ENCODE peak calls at places on chromosomes 1 and 21, in seven cellular contexts. F, U, R, S, N, Z and T are unnamed samples.

GRCh38 chr1:104830534-104830933 is 1080.8 kb downstream of the AMY1C start:
- DNase-seq in F (no peak), U (no peak), R (no peak), S (no peak), N (no peak), Z (no peak), T (no peak)

GRCh38 chr1:153567621-153568366 is 2.1 kb upstream of the S100A2 start:
- DNase-seq in F (no peak), U (no peak), R (no peak), S (no peak), N (no peak), Z (no peak), T (no peak)

GRCh38 chr1:6523566-6523965 is 30.7 kb downstream of the NOL9 start:
- DNase-seq in F (peak; percentile 69), U (no peak), R (no peak), S (peak; percentile 66), N (no peak), Z (no peak), T (no peak)

GRCh38 chr21:26389971-26390641 is 183.0 kb downstream of the CYYR1 start:
- DNase-seq in F (peak; percentile 39), U (no peak), R (no peak), S (peak; percentile 41), N (no peak), Z (no peak), T (peak; percentile 49)

GRCh38 chr1:32014199-32014936 is 700 bp downstream of the KHDRBS1 start:
- DNase-seq in F (peak; percentile 71), U (peak; percentile 54), R (peak; percentile 63), S (peak; percentile 55), N (no peak), Z (peak; percentile 90), T (peak; percentile 39)

GRCh38 chr1:81155131-81155530 is 645.6 kb upstream of the ADGRL2 start:
- DNase-seq in F (no peak), U (no peak), R (no peak), S (peak; percentile 80), N (no peak), Z (no peak), T (no peak)

GRCh38 chr1:246971322-246971721 is 36.5 kb downstream of the ZNF695 start:
- DNase-seq in F (peak; percentile 1), U (peak; percentile 63), R (no peak), S (peak; percentile 76), N (no peak), Z (peak; percentile 87), T (peak; percentile 25)

GRCh38 chr1:84141177-84142003 is 2.7 kb upstream of the PRKACB start:
- DNase-seq in F (no peak), U (no peak), R (no peak), S (peak; percentile 54), N (no peak), Z (no peak), T (no peak)

GRCh38 chr1:157878059-157878458 is 36.5 kb upstream of the CD5L start:
- DNase-seq in F (peak; percentile 19), U (no peak), R (no peak), S (peak; percentile 52), N (no peak), Z (no peak), T (no peak)

GRCh38 chr1:2384130-2384860 is 7.1 kb downstream of the MORN1 start:
- DNase-seq in F (no peak), U (no peak), R (no peak), S (no peak), N (no peak), Z (peak; percentile 70), T (no peak)

GRCh38 chr1:46753985-46754384 is 35.1 kb upstream of the EFCAB14 start:
- DNase-seq in F (no peak), U (no peak), R (no peak), S (no peak), N (no peak), Z (no peak), T (no peak)

GRCh38 chr1:41698916-41699860 is 214.7 kb upstream of the EDN2 start:
- DNase-seq in F (no peak), U (no peak), R (no peak), S (no peak), N (no peak), Z (no peak), T (no peak)

GRCh38 chr1:229379901-229380300 is 37.1 kb upstream of the CCSAP start:
- DNase-seq in F (no peak), U (no peak), R (no peak), S (no peak), N (no peak), Z (peak; percentile 21), T (no peak)

GRCh38 chr1:11550664-11551283 is 71.8 kb downstream of the DISP3 start:
- DNase-seq in F (peak; percentile 97), U (peak; percentile 35), R (peak; percentile 61), S (peak; percentile 87), N (no peak), Z (no peak), T (peak; percentile 51)

GRCh38 chr1:183699643-183700160 is 46.6 kb upstream of the APOBEC4 start:
- DNase-seq in F (peak; percentile 12), U (no peak), R (no peak), S (peak; percentile 64), N (no peak), Z (no peak), T (peak; percentile 14)

GRCh38 chr1:228842094-228842775 is 107.0 kb downstream of the RHOU start:
- DNase-seq in F (no peak), U (no peak), R (no peak), S (peak; percentile 84), N (no peak), Z (peak; percentile 83), T (no peak)

GRCh38 chr1:154736840-154737239 is 128.9 kb upstream of the ADAR start:
- DNase-seq in F (no peak), U (no peak), R (no peak), S (peak; percentile 86), N (no peak), Z (no peak), T (no peak)

GRCh38 chr1:54318415-54318814 is 87.8 kb downstream of the SSBP3 start:
- DNase-seq in F (no peak), U (no peak), R (no peak), S (no peak), N (no peak), Z (no peak), T (no peak)

GRCh38 chr21:42653492-42654061 is at the start of gene PDE9A:
- DNase-seq in F (peak; percentile 81), U (no peak), R (no peak), S (no peak), N (no peak), Z (no peak), T (peak; percentile 52)

GRCh38 chr1:60963167-60963909 is 119.0 kb upstream of the NFIA start:
- DNase-seq in F (no peak), U (no peak), R (no peak), S (no peak), N (no peak), Z (no peak), T (no peak)

GRCh38 chr1:93061895-93062792 is 16.9 kb upstream of the MTF2 start:
- DNase-seq in F (peak; percentile 47), U (peak; percentile 43), R (no peak), S (peak; percentile 64), N (no peak), Z (no peak), T (peak; percentile 6)

GRCh38 chr1:166166701-166167394 is at the start of gene FAM78B:
- DNase-seq in F (peak; percentile 84), U (peak; percentile 80), R (peak; percentile 53), S (peak; percentile 56), N (no peak), Z (peak; percentile 93), T (peak; percentile 60)

GRCh38 chr1:166167395-166167922 is 658 bp upstream of the FAM78B start:
- DNase-seq in F (no peak), U (no peak), R (no peak), S (no peak), N (no peak), Z (no peak), T (peak; percentile 15)

GRCh38 chr1:166164995-166165660 is 1.7 kb downstream of the FAM78B start:
- DNase-seq in F (peak; percentile 88), U (peak; percentile 50), R (no peak), S (peak; percentile 50), N (no peak), Z (peak; percentile 88), T (peak; percentile 16)

GRCh38 chr1:166165661-166166399 is 971 bp downstream of the FAM78B start:
- DNase-seq in F (peak; percentile 9), U (no peak), R (peak; percentile 51), S (peak; percentile 4), N (no peak), Z (peak; percentile 86), T (peak; percentile 6)

GRCh38 chr1:166166400-166166699 is 451 bp downstream of the FAM78B start:
- DNase-seq in F (no peak), U (no peak), R (no peak), S (no peak), N (no peak), Z (no peak), T (no peak)
- H3K4me3 ChIP-seq in F (peak overlapping the region; percentile 90), U (peak overlapping the region; percentile 67), R (peak overlapping the region; percentile 92), S (no peak overlapping the region), N (peak overlapping the region; percentile 54), Z (peak overlapping the region; percentile 62), T (peak overlapping the region; percentile 79)

DNA sequence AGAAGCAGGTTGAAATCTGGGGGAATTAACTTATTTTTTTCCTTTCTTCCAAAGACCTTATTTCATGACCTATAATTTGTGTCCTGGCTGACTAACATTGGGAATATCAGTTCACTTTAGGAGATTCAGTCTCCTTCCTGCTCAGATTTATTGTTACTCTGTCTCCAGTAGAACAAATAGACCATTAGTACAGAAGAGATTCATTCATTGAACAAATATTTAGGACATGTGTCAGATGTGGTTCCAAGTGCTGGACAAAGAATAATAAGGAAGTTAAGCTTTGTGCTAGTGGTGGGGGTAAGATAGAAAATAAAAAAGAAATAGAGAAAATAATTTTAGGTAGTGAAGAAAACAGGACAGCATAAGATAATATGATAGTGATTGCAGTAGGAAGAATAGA is 20.3 kb downstream of the ZMYM4 start:
- DNase-seq in F (no peak), U (no peak), R (no peak), S (peak; percentile 40), N (no peak), Z (no peak), T (no peak)
- H3K4me3 ChIP-seq in F (no peak overlapping the region), U (no peak overlapping the region), R (no peak overlapping the region), S (no peak overlapping the region), N (no peak overlapping the region), Z (no peak overlapping the region), T (no peak overlapping the region)

GRCh38 chr1:35637401-35637809 is 3.9 kb downstream of the PSMB2 start:
- DNase-seq in F (no peak), U (no peak), R (no peak), S (peak; percentile 45), N (no peak), Z (no peak), T (no peak)
- H3K4me3 ChIP-seq in F (no peak overlapping the region), U (peak overlapping the region; percentile 20), R (peak overlapping the region; percentile 56), S (peak overlapping the region; percentile 56), N (peak overlapping the region; percentile 26), Z (no peak overlapping the region), T (no peak overlapping the region)

GRCh38 chr1:13583964-13584791 is 546 bp downstream of the PDPN start:
- DNase-seq in F (peak; percentile 67), U (no peak), R (no peak), S (peak; percentile 58), N (no peak), Z (peak; percentile 92), T (peak; percentile 59)

GRCh38 chr1:13584876-13585598 is 1.4 kb downstream of the PDPN start:
- DNase-seq in F (no peak), U (no peak), R (no peak), S (no peak), N (no peak), Z (no peak), T (no peak)

GRCh38 chr1:13582713-13583443 is 754 bp upstream of the PDPN start:
- DNase-seq in F (no peak), U (no peak), R (no peak), S (no peak), N (no peak), Z (no peak), T (no peak)

GRCh38 chr1:13585599-13585965 is 1.9 kb downstream of the PDPN start:
- DNase-seq in F (no peak), U (no peak), R (no peak), S (no peak), N (no peak), Z (no peak), T (no peak)

GRCh38 chr1:13583592-13583963 is at the start of gene PDPN:
- DNase-seq in F (peak; percentile 89), U (no peak), R (no peak), S (peak; percentile 47), N (no peak), Z (peak; percentile 92), T (no peak)
- H3K4me3 ChIP-seq in F (peak within 1 kb of the TSS; percentile 53), U (peak within 1 kb of the TSS; percentile 56), R (peak within 1 kb of the TSS; percentile 80), S (peak within 1 kb of the TSS; percentile 64), N (peak within 1 kb of the TSS; percentile 55), Z (peak within 1 kb of the TSS; percentile 35), T (peak within 1 kb of the TSS; percentile 35)